ENCODE peak calls at places on chromosome 9, in seven cellular contexts. H is transverse colon; K is fibroblast of mammary gland; N is CD4-positive, alpha-beta T cell; E is GM12865; O is psoas muscle; D is dorsolateral prefrontal cortex. Z is an unnamed sample.

GRCh38 chr9:37002413-37003217 is 31.5 kb downstream of the PAX5 start:
- DNase-seq in O (no peak), D (no peak), N (no peak), H (no peak), K (no peak), E (no peak), Z (no peak)

GRCh38 chr9:95025213-95026170 is 292.0 kb downstream of the FANCC start:
- DNase-seq in O (peak; percentile 68), N (no peak), D (no peak), E (no peak), K (peak; percentile 92), H (peak; percentile 62), Z (peak; percentile 80)

GRCh38 chr9:5554254-5554653 is 43.9 kb downstream of the PDCD1LG2 start:
- DNase-seq in N (no peak), H (no peak), D (no peak), K (no peak), E (peak; percentile 84), O (no peak), Z (no peak)

GRCh38 chr9:81717061-81717746 is 27.9 kb upstream of the TLE1 start:
- DNase-seq in O (no peak), N (no peak), K (no peak), D (no peak), H (no peak), E (no peak), Z (no peak)

GRCh38 chr9:110152704-110153374 is 55.1 kb downstream of the C9orf152 start:
- DNase-seq in E (peak; percentile 68), D (no peak), O (no peak), K (peak; percentile 70), H (no peak), N (no peak), Z (peak; percentile 28)

GRCh38 chr9:74503219-74503618 is 6.1 kb downstream of the RORB start:
- DNase-seq in D (no peak), O (no peak), K (no peak), N (no peak), H (no peak), E (no peak), Z (no peak)

GRCh38 chr9:89808076-89808701 is 203.4 kb downstream of the GADD45G start:
- DNase-seq in E (peak; percentile 21), D (no peak), O (no peak), H (no peak), N (no peak), K (no peak), Z (no peak)

GRCh38 chr9:6079386-6079785 is 64.0 kb upstream of the RANBP6 start:
- DNase-seq in E (no peak), O (no peak), K (no peak), N (no peak), D (no peak), H (no peak), Z (no peak)

GRCh38 chr9:2758162-2758950 is 41.0 kb downstream of the KCNV2 start:
- DNase-seq in N (no peak), O (no peak), E (no peak), D (no peak), K (peak; percentile 19), H (no peak), Z (no peak)

GRCh38 chr9:114317665-114318357 is 5.1 kb upstream of the ORM1 start:
- DNase-seq in D (no peak), N (no peak), E (no peak), H (no peak), K (peak; percentile 68), O (no peak), Z (no peak)

GRCh38 chr9:77533678-77534077 is 114.4 kb downstream of the GNA14 start:
- DNase-seq in H (peak; percentile 20), N (no peak), K (no peak), O (no peak), E (no peak), D (no peak), Z (no peak)

GRCh38 chr9:134633362-134634142 is 8.1 kb upstream of the COL5A1 start:
- DNase-seq in N (no peak), O (no peak), K (no peak), H (peak; percentile 2), E (no peak), D (peak; percentile 12), Z (no peak)

GRCh38 chr9:134630861-134631260 is 10.7 kb upstream of the COL5A1 start:
- DNase-seq in K (no peak), D (no peak), O (no peak), H (no peak), E (no peak), N (no peak), Z (no peak)

GRCh38 chr9:134631881-134632280 is 9.7 kb upstream of the COL5A1 start:
- DNase-seq in N (no peak), O (no peak), K (no peak), D (no peak), H (no peak), E (no peak), Z (no peak)

GRCh38 chr9:134634190-134634589 is 7.4 kb upstream of the COL5A1 start:
- DNase-seq in K (no peak), O (no peak), H (no peak), E (no peak), D (peak; percentile 13), N (no peak), Z (no peak)

DNA sequence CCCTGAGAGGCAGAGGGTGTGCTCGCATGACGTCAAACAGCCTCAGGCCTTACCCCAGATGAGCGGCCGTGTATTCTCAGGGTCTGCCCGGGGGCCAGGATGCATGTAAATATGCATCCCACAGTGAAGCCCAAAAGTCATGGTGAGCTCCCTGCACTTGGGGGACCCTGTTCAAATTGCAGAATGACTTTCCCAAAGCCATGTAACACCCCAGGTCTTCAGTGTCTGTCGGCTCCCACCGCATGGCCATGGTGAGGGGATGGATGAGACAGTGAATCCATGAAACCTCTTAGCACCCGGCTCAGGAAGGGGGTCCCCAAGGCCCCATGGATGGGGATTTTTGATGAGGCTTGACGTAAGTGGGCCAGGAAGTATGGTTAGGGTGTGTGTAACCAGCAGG is 9.3 kb upstream of the COL5A1 start:
- DNase-seq in E (no peak), K (no peak), H (peak; percentile 1), D (no peak), O (no peak), N (no peak), Z (no peak)
- TF ChIP-seq CTCF in E (no peak), K (no peak), H (no peak), D (no peak), O (no peak), N (no peak), Z (no peak)

GRCh38 chr9:116910201-116910600 is 223.1 kb downstream of the TRIM32 start:
- DNase-seq in K (no peak), E (peak; percentile 1), D (no peak), N (no peak), O (no peak), H (no peak), Z (no peak)
- TF ChIP-seq CTCF in K (no peak), E (no peak), D (no peak), N (no peak), O (no peak), H (no peak), Z (no peak)

DNA sequence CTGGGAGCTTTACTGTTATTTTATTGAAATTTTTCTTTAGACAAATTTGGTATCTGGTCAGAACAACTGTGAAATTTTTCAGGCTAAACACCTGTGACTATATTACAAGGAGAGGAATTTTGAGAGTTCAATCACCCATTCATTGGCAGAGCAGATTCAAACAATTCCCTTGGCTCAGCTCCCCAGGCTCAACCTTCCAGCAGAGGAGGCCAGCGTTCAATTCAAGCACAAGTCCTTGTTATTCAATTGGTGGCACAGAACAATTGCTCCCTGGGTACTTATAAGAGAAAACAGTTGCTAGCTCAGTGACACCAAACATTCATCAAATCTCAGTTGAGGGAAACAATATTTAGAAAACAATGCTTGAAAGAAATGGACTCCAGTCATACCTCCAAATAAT is 83.3 kb downstream of the SUSD1 start:
- DNase-seq in K (peak; percentile 17), E (no peak), N (no peak), O (no peak), D (no peak), H (no peak), Z (no peak)
- TF ChIP-seq CTCF in K (peak; percentile 37), E (peak; percentile 35), N (no peak), O (no peak), D (peak; percentile 47), H (no peak), Z (no peak)

GRCh38 chr9:126916909-126917308 is 2.3 kb downstream of the RALGPS1 start:
- DNase-seq in N (no peak), D (no peak), O (no peak), K (no peak), E (no peak), H (no peak), Z (no peak)
- TF ChIP-seq CTCF in N (no peak), D (no peak), O (no peak), K (peak; percentile 13), E (no peak), H (no peak), Z (no peak)

Z was measured in Calu3.